ENCODE peak calls at places on chromosomes 16 and 17, in five cellular contexts. N is HepG2, S is IMR-90, Z is SK-N-SH, E is GM12878. I is an unnamed sample.

GRCh38 chr17:79177877-79178276 is 103.3 kb downstream of the ENGASE start:
- DNase-seq in Z (no peak), N (no peak), E (no peak), S (no peak), I (no peak)

GRCh38 chr17:51260237-51260959 is at the start of gene UTP18:
- DNase-seq in E (peak), S (peak), N (peak), Z (peak), I (peak)

GRCh38 chr17:68624381-68624780 is 23.2 kb upstream of the FAM20A start:
- DNase-seq in Z (no peak), N (no peak), E (no peak), S (no peak), I (no peak)

GRCh38 chr17:80498242-80498919 is 22.0 kb upstream of the NPTX1 start:
- DNase-seq in N (peak), Z (no peak), E (no peak), S (peak), I (no peak)

GRCh38 chr17:214881-215331 is 33.5 kb upstream of the DOC2B start:
- DNase-seq in N (no peak), Z (no peak), E (no peak), S (no peak), I (no peak)

GRCh38 chr17:3682033-3682432 is 13.4 kb downstream of the EMC6 start:
- DNase-seq in N (no peak), E (no peak), S (no peak), Z (no peak), I (no peak)

GRCh38 chr16:86176462-86176861 is 277.5 kb downstream of the IRF8 start:
- DNase-seq in E (no peak), Z (no peak), S (no peak), N (no peak), I (no peak)

GRCh38 chr16:30076276-30076791 is 540 bp downstream of the PPP4C start:
- DNase-seq in N (no peak), E (no peak), Z (no peak), S (no peak), I (no peak)

GRCh38 chr17:67223924-67224323 is 21.1 kb downstream of the HELZ start:
- DNase-seq in Z (peak), S (no peak), N (peak), E (no peak), I (peak)

GRCh38 chr16:13333336-13333735 is 431.9 kb downstream of the SHISA9 start:
- DNase-seq in S (no peak), N (no peak), E (no peak), Z (no peak), I (no peak)

GRCh38 chr16:12321363-12321762 is 344.8 kb downstream of the SNX29 start:
- DNase-seq in N (peak), Z (no peak), E (no peak), S (no peak), I (no peak)

GRCh38 chr17:45900723-45901415 is 6.5 kb downstream of the MAPT start:
- DNase-seq in Z (no peak), E (no peak), N (no peak), S (no peak), I (no peak)

GRCh38 chr17:41750866-41751265 is 16.4 kb upstream of the HAP1 start:
- DNase-seq in E (no peak), S (no peak), N (no peak), Z (no peak), I (no peak)

GRCh38 chr16:19118938-19119431 is 5.2 kb downstream of the ITPRIPL2 start:
- DNase-seq in E (no peak), N (no peak), Z (no peak), S (peak), I (peak)

GRCh38 chr17:74550602-74551001 is 4.7 kb upstream of the CD300C start:
- DNase-seq in N (no peak), E (no peak), S (no peak), Z (no peak), I (no peak)

GRCh38 chr17:81064746-81065475 is 30.0 kb downstream of the BAIAP2 start:
- DNase-seq in E (no peak), Z (no peak), S (peak), N (no peak), I (no peak)

GRCh38 chr17:81543339-81543675 is 8.8 kb downstream of the FAAP100 start:
- DNase-seq in E (no peak), N (no peak), S (no peak), Z (no peak), I (no peak)

GRCh38 chr17:32794533-32795246 is 82.2 kb downstream of the MYO1D start:
- DNase-seq in E (no peak), N (peak), S (no peak), Z (no peak), I (no peak)

GRCh38 chr16:81175325-81175891 is 63.1 kb upstream of the BCO1 start:
- DNase-seq in N (peak), S (peak), E (no peak), Z (no peak), I (peak)

GRCh38 chr17:72244494-72244893 is 123.7 kb downstream of the SOX9 start:
- DNase-seq in Z (no peak), N (no peak), E (no peak), S (peak), I (no peak)

GRCh38 chr16:3094289-3095027 is 4.6 kb downstream of the ZSCAN10 start:
- DNase-seq in Z (peak), E (no peak), S (peak), N (peak), I (no peak)

GRCh38 chr17:37179893-37180292 is 195.9 kb upstream of the C17orf78 start:
- DNase-seq in S (peak), Z (no peak), N (no peak), E (no peak), I (no peak)

GRCh38 chr17:10512856-10513255 is 5.5 kb downstream of the MYH1 start:
- DNase-seq in E (no peak), N (no peak), S (no peak), Z (no peak), I (no peak)

GRCh38 chr17:65008877-65009276 is 47.7 kb downstream of the GNA13 start:
- DNase-seq in E (no peak), S (no peak), Z (no peak), N (no peak), I (no peak)

GRCh38 chr17:74133726-74134125 is 69.8 kb upstream of the RPL38 start:
- DNase-seq in N (no peak), S (no peak), E (no peak), Z (no peak), I (no peak)

DNA sequence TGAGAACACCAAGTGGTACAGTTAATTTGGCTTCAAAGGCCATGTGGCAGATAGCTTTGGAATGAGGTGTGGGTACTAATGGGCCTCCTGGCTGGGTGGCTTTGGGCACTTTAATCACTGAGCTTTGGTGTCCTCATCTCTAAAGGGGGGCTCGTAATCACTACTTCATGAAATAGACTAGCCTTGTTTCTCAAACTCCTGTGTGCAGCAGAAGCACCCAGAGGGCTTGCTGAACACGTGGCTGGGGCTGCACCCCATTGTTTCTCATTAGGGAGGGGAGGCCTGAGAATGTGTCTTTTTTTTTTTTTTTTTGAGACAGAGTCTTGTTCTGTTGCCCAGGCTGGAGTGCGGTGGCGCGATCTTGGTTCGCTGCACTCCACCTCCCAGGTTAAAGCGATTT is 5.8 kb downstream of the EPN2 start:
- DNase-seq in E (no peak), Z (no peak), S (no peak), N (no peak), I (no peak)
- TF ChIP-seq SMC3 in E (no peak), Z (no peak), S (no peak), N (no peak), I (no peak)

DNA sequence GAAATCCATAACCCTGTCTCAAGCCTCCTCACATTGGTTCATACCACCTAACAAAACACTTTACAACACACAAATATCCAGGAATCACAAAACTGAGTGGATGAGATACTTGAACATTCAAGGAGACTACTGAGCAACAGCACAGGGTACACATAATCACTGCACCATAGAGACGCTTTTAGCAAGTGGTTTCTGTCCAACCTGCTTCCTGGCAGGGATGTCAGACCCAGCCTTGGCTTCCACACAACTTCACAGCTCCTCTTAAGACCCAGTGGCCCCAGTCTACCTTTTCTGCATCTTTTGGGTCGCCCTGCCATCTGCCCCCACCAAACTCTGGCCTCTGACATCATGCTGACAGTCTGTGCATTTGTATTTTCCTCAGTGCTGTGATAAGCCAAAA is 5.9 kb upstream of the CORO6 start:
- DNase-seq in Z (no peak), S (no peak), E (no peak), N (no peak), I (no peak)
- H3K27ac ChIP-seq in Z (peak), S (no peak), E (no peak), N (no peak), I (no peak)

DNA sequence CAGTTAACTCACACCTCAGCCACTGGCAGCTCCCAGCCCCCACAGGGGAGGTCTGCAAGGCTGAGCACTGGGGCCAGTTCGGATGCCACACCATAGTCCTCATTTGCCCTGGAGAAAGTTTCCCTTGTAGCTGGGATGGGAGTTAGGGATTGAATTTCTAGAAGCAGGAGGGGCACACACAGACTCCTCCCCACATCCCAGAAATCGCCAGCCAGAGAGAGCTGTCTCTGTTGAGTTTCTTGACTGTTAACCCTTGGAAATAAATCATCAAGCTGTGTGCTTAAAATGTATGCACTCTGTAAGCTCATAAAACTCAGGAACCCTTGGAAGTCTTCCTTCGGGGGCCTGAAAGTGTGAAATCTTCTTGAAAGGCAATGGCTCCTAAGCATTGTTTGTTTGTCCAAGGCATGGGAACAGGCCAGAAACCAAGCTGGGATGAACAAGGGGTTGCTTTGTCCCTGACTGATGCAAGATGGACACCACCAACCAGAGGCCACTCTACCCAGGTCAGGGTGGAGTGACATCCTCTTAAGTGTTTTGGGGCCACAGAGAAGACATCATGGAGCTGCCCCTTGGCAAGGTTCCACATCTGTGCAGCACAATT is 394 bp upstream of the PRM3 start:
- DNase-seq in N (peak), Z (no peak), E (no peak), S (no peak), I (no peak)
- TF ChIP-seq SMC3 in N (no peak), Z (no peak), E (no peak), S (no peak), I (no peak)

DNA sequence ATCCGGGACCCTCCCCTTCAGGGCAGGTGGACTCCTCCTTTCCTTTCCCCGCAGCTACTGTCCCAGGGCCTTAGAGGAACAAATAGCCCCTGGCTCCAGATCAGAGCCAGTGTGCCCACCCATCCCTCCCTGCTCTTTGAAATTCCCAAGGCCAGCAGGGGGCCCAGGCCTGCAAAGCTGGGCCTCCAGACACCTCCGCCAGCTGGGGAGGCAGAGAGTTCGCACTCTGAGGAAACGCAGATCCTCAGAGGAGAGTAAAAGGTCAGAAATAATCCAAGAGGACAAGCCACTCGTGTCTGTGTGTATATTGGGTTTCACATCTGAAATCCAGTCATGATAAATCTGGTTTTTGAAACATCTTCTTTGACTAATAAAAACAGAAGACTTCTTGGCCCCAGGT is 44.7 kb upstream of the TBX2 start:
- DNase-seq in N (no peak), Z (no peak), E (no peak), S (no peak), I (no peak)
- H3K27ac ChIP-seq in N (no peak), Z (no peak), E (no peak), S (no peak), I (peak)

DNA sequence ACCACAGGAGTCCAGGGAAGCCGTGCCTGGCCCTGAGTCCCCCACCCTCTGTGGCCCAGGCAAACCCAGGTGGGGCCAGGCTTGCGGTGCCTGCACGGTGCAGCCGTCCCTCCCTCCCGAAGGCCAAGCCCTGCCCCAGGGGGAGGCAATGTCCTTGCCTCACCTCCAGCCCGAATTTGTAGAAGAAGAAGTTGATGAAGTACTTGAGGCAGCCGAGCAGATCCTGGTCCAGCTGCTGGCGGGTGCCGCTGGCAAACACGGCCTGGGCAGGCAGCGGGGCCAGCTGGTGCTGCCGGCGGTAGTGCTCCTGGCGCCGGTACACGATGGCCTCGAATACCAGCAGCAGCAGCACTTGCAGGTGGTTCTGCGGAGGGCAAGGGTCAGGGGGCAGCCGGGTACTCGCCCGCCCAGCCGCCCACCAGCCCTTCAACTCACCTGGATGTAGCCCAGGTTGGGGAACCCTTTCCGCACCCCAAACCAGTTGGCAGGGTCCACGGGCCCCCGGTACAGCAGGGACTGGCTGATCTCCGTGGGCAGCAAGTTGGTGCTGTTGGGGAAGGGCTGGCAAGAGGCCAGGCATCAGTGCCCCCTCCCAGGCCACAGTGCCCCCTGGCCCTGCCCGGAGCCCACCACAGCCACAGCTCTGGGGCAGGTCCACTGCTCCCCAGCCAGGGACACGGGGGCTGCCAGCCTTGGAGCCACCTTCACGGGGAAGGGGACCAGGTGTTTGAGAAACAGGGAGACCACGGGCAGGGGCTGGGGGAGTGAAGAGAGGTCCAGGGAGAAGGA is 26.1 kb downstream of the CTU2 start:
- DNase-seq in N (no peak), E (no peak), S (no peak), Z (peak), I (peak)
- TF ChIP-seq SMC3 in N (no peak), E (no peak), S (no peak), Z (no peak), I (no peak)

GRCh38 chr17:7592422-7593021 is 2.6 kb upstream of the SOX15 start:
- DNase-seq in N (no peak), E (no peak), Z (no peak), S (no peak), I (no peak)

GRCh38 chr17:7589891-7590611 is at the start of gene SOX15:
- DNase-seq in E (no peak), N (no peak), Z (peak), S (peak), I (no peak)

GRCh38 chr17:7591596-7591995 is 1.7 kb upstream of the SOX15 start:
- DNase-seq in Z (no peak), S (no peak), N (no peak), E (no peak), I (no peak)

GRCh38 chr17:7589204-7589868 is 558 bp downstream of the SOX15 start:
- DNase-seq in S (peak), Z (peak), N (no peak), E (no peak), I (peak)

GRCh38 chr17:7590743-7591142 is 849 bp upstream of the SOX15 start:
- DNase-seq in S (peak), N (no peak), E (no peak), Z (peak), I (peak)
- H3K27ac ChIP-seq in S (peak), N (peak), E (no peak), Z (peak), I (peak)